ENCODE peak calls at places on chromosomes 16 and 17, in five cellular contexts. One of them, this sample, is unnamed.

GRCh38 chr17:70078549-70078948 is 3.5 kb downstream of the KCNJ16 start:
- DNase-seq in IMR-90: no peak
- DNase-seq in adrenal gland: no peak
- DNase-seq in thyroid gland: no peak
- DNase-seq in stomach: no peak
- DNase-seq in this sample: no peak

GRCh38 chr16:53756329-53756996 is 52.5 kb downstream of the FTO start:
- DNase-seq in IMR-90: peak; percentile 36
- DNase-seq in adrenal gland: no peak
- DNase-seq in thyroid gland: no peak
- DNase-seq in stomach: no peak
- DNase-seq in this sample: no peak

GRCh38 chr17:64682261-64683181 is 20.4 kb upstream of the SMURF2 start:
- DNase-seq in IMR-90: peak; percentile 95
- DNase-seq in adrenal gland: no peak
- DNase-seq in thyroid gland: no peak
- DNase-seq in stomach: no peak
- DNase-seq in this sample: no peak

GRCh38 chr16:3922241-3922640 is 41.7 kb upstream of the CREBBP start:
- DNase-seq in IMR-90: no peak
- DNase-seq in adrenal gland: no peak
- DNase-seq in thyroid gland: no peak
- DNase-seq in stomach: no peak
- DNase-seq in this sample: no peak

GRCh38 chr16:48459167-48459566 is 74.0 kb upstream of the SIAH1 start:
- DNase-seq in IMR-90: no peak
- DNase-seq in adrenal gland: no peak
- DNase-seq in thyroid gland: no peak
- DNase-seq in stomach: no peak
- DNase-seq in this sample: no peak

GRCh38 chr16:1907226-1907849 is 10.9 kb downstream of the HS3ST6 start:
- DNase-seq in IMR-90: no peak
- DNase-seq in adrenal gland: no peak
- DNase-seq in thyroid gland: no peak
- DNase-seq in stomach: no peak
- DNase-seq in this sample: no peak

GRCh38 chr17:78442648-78443128 is 64.2 kb downstream of the PGS1 start:
- DNase-seq in IMR-90: peak; percentile 88
- DNase-seq in adrenal gland: peak; percentile 80
- DNase-seq in thyroid gland: no peak
- DNase-seq in stomach: peak; percentile 48
- DNase-seq in this sample: peak; percentile 85

GRCh38 chr17:76462556-76463290 is 4.7 kb upstream of the AANAT start:
- DNase-seq in IMR-90: no peak
- DNase-seq in adrenal gland: no peak
- DNase-seq in thyroid gland: no peak
- DNase-seq in stomach: no peak
- DNase-seq in this sample: no peak

GRCh38 chr17:8243827-8244226 is 4.0 kb downstream of the CTC1 start:
- DNase-seq in IMR-90: no peak
- DNase-seq in adrenal gland: no peak
- DNase-seq in thyroid gland: no peak
- DNase-seq in stomach: no peak
- DNase-seq in this sample: no peak

GRCh38 chr16:83393196-83393981 is 414.4 kb upstream of the HSBP1 start:
- DNase-seq in IMR-90: peak; percentile 33
- DNase-seq in adrenal gland: no peak
- DNase-seq in thyroid gland: no peak
- DNase-seq in stomach: no peak
- DNase-seq in this sample: no peak

GRCh38 chr17:8223356-8224063 is 13.1 kb upstream of the AURKB start:
- DNase-seq in IMR-90: peak; percentile 47
- DNase-seq in adrenal gland: peak; percentile 71
- DNase-seq in thyroid gland: peak; percentile 69
- DNase-seq in stomach: peak; percentile 67
- DNase-seq in this sample: peak; percentile 68

GRCh38 chr17:17416007-17416399 is 60.8 kb upstream of the MED9 start:
- DNase-seq in IMR-90: peak; percentile 83
- DNase-seq in adrenal gland: peak; percentile 62
- DNase-seq in thyroid gland: peak; percentile 29
- DNase-seq in stomach: no peak
- DNase-seq in this sample: no peak

DNA sequence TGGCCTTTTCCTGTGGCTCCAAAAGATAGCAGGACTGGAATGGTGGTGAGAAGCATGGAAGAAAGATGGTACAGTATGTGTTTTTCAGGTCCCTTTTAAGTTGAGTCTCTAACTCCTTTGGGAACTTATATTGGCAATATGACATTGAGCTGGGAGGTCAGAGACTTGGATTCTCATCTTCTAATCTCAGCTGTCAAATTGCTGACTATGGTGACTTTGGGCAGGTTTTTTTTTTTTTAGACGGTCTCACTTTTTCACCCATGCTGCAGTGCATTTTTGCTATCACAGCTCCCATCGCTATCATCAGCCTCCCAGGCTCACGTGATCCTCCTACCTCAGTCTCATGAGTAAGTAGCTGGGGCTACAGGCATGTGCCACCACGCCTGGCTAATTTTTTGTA is 15.1 kb upstream of the CDK5R1 start:
- DNase-seq in IMR-90: no peak
- DNase-seq in adrenal gland: no peak
- DNase-seq in thyroid gland: no peak
- DNase-seq in stomach: no peak
- DNase-seq in this sample: no peak
- H3K36me3 ChIP-seq in IMR-90: peaks cover 58% of the 10 kb centered on the region
- H3K36me3 ChIP-seq in adrenal gland: peaks cover 98% of the 10 kb centered on the region
- H3K36me3 ChIP-seq in thyroid gland: peaks cover 83% of the 10 kb centered on the region
- H3K36me3 ChIP-seq in stomach: peaks cover 100% of the 10 kb centered on the region
- H3K36me3 ChIP-seq in this sample: peaks cover 46% of the 10 kb centered on the region

GRCh38 chr16:89051521-89052166 is 42.0 kb upstream of the ACSF3 start:
- DNase-seq in IMR-90: no peak
- DNase-seq in adrenal gland: no peak
- DNase-seq in thyroid gland: no peak
- DNase-seq in stomach: no peak
- DNase-seq in this sample: no peak

GRCh38 chr16:89053725-89054029 is 40.0 kb upstream of the ACSF3 start:
- DNase-seq in IMR-90: no peak
- DNase-seq in adrenal gland: no peak
- DNase-seq in thyroid gland: no peak
- DNase-seq in stomach: no peak
- DNase-seq in this sample: no peak

GRCh38 chr16:89054261-89054661 is 39.4 kb upstream of the ACSF3 start:
- DNase-seq in IMR-90: no peak
- DNase-seq in adrenal gland: no peak
- DNase-seq in thyroid gland: no peak
- DNase-seq in stomach: no peak
- DNase-seq in this sample: no peak

GRCh38 chr16:89052191-89052787 is 41.4 kb upstream of the ACSF3 start:
- DNase-seq in IMR-90: no peak
- DNase-seq in adrenal gland: no peak
- DNase-seq in thyroid gland: no peak
- DNase-seq in stomach: peak; percentile 80
- DNase-seq in this sample: no peak

DNA sequence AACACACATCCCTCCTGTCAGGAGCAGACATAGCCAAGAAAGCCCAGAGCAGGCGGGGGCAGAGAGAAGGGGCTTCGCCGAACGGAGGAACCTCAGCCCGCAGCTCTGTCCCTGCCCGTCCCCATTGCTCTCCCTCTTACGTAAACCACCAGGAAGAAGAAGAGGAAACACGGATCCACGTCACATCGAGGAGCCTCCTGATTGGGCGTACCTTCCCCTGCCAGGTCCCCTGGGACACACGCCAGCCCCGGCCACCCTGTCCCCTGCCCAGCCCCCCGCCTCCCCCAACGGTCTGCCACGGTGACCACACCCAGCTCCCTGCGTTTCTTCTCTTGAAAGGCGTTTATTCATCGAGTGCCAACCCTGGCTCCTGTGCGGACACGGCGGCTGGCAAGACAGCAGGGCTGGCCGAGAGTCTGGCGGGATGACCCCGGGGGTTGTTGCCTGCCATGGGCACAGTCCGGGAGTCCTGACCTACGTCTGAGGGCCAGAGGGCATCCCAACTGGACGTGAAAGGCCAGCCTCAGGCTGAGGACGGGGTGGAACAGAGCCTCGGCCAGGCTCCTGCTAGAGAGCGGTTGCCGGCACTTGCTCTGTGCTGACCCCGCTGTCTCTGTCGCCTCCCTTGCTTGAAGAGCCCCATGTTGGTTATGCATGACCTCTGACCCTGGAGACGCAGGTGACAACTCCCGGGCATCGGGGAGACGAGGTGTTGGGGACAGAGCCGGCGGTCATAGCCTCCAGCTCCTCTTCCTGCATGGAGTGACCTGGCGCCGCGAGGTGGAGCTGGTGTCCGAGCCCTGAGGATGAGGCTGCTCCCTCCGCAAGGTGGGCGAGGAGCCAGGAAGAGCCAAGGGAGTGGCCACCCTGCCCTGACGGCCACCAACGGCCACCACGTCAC is 40.6 kb upstream of the ACSF3 start:
- DNase-seq in IMR-90: peak; percentile 2
- DNase-seq in adrenal gland: no peak
- DNase-seq in thyroid gland: no peak
- DNase-seq in stomach: peak; percentile 88
- DNase-seq in this sample: no peak
- TF ChIP-seq CTCF in IMR-90: no peak
- TF ChIP-seq CTCF in adrenal gland: no peak
- TF ChIP-seq CTCF in thyroid gland: no peak
- TF ChIP-seq CTCF in stomach: no peak
- TF ChIP-seq CTCF in this sample: no peak

GRCh38 chr17:33164556-33164881 is 128.6 kb downstream of the ASIC2 start:
- DNase-seq in IMR-90: no peak
- DNase-seq in adrenal gland: no peak
- DNase-seq in thyroid gland: no peak
- DNase-seq in stomach: no peak
- DNase-seq in this sample: no peak

GRCh38 chr17:33169580-33170285 is 123.4 kb downstream of the ASIC2 start:
- DNase-seq in IMR-90: peak; percentile 57
- DNase-seq in adrenal gland: no peak
- DNase-seq in thyroid gland: peak; percentile 66
- DNase-seq in stomach: no peak
- DNase-seq in this sample: no peak

GRCh38 chr17:33166472-33166871 is 126.6 kb downstream of the ASIC2 start:
- DNase-seq in IMR-90: no peak
- DNase-seq in adrenal gland: no peak
- DNase-seq in thyroid gland: no peak
- DNase-seq in stomach: no peak
- DNase-seq in this sample: no peak

DNA sequence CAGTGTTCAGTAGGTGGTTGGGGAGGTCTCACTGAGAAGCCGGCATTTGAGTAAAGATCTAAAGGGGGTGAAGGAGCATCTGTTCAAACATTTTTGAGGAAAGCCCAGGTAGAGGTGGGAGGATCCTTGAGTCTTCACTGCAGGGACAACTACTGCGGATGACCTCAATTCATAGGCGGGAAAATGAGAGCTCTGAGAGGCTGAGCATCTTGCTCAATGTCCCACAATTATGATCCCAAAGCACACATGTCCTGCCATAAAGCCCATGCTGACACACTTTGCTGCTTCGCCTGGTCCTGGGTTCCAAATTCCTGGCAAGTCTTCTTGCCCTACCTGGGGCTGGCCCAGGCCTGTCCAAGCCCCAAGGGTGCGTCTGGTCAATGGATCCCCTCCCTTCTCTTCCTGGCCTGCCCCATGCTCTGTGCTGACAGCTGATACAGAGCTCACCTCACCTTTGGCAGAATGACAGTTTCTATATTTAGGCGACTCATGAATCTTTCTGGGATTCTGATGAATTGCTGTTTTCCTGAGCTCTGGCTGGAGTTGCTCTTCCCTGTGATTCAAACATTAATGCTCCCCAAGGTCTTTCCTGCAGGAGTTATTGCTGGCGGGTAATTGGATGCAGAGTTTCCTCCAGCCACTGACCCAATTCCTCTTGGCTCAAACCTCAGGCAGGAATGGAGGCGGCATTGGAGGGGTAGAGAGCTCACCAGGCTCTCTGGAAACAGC is 129.1 kb downstream of the ASIC2 start:
- DNase-seq in IMR-90: no peak
- DNase-seq in adrenal gland: peak; percentile 41
- DNase-seq in thyroid gland: no peak
- DNase-seq in stomach: no peak
- DNase-seq in this sample: no peak
- TF ChIP-seq POLR2A in IMR-90: no peak
- TF ChIP-seq POLR2A in adrenal gland: no peak
- TF ChIP-seq POLR2A in thyroid gland: no peak
- TF ChIP-seq POLR2A in stomach: no peak
- TF ChIP-seq POLR2A in this sample: no peak

DNA sequence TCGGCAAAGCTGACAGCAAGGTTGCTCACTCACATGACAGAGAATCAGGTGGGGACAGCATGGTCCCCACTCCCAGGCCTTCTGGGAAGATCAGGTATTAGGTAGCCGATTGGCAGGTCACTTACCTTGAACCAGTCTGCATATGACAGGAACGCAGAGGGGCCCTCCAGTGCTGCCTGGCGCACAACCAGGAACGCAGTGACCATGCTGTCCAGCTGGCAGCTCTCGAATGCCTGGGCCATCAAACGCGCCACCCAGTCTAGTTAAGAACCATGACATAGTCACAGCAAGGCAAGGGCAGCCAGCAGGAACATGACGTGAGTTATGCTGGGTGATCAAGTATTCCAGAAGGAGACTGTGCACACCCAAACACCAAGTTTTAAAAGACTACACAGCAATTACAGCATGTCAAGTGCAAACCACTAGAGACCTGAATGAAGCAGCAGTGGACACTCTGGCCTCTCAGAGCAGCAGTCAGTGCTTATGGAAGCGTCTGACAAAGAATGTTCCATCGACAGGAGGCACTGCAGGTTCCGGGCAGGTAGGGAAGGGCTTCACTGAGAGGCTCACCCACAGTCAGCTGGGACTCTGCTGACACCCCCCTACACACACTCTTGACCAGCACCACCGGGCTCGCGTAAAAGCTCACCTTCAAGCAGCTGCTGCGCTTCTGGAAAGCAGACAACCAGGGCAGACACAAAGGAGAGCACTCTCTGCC is 25.0 kb downstream of the FANCA start:
- DNase-seq in IMR-90: no peak
- DNase-seq in adrenal gland: no peak
- DNase-seq in thyroid gland: peak; percentile 80
- DNase-seq in stomach: no peak
- DNase-seq in this sample: no peak
- H3K36me3 ChIP-seq in IMR-90: peaks cover 22% of the 10 kb centered on the region
- H3K36me3 ChIP-seq in adrenal gland: no peaks in the 10 kb centered on the region
- H3K36me3 ChIP-seq in thyroid gland: no peaks in the 10 kb centered on the region
- H3K36me3 ChIP-seq in stomach: no peaks in the 10 kb centered on the region
- H3K36me3 ChIP-seq in this sample: no peaks in the 10 kb centered on the region